ENCODE peak calls at places on chromosomes 16 and 17, in eight cellular contexts. V is NCI-H446 treated with DMSO at 0.1 percent for 48 hours; Q is dorsolateral prefrontal cortex; B is activated CD4-positive, alpha-beta T cell treated with anti-CD3 and anti-CD28 coated beads, Interleukin-2, amount 10 ng/mL, durations not matched to agents 7 days and 5 days; W is HCEC 1CT; M is pulmonary artery endothelial cell; N is head of caudate nucleus; A is NCI-H345. T is an unnamed sample.

GRCh38 chr17:33941744-33942143 is 313.3 kb upstream of the CCL2 start:
- DNase-seq in V (no peak), Q (no peak), B (no peak), W (no peak), M (no peak), N (no peak), A (no peak), T (no peak)

GRCh38 chr16:15035163-15035729 is 20.6 kb downstream of the NTAN1 start:
- DNase-seq in V (no peak), Q (no peak), B (no peak), W (no peak), M (no peak), N (no peak), A (no peak), T (no peak)

GRCh38 chr17:75240394-75241142 is 20.8 kb downstream of the GGA3 start:
- DNase-seq in V (no peak), Q (no peak), B (peak; percentile 40), W (peak; percentile 37), M (no peak), N (peak; percentile 63), A (peak; percentile 36), T (no peak)

GRCh38 chr17:29469251-29469650 is 79.1 kb downstream of the TAOK1 start:
- DNase-seq in V (no peak), Q (no peak), B (no peak), W (no peak), M (no peak), N (no peak), A (no peak), T (no peak)

GRCh38 chr17:12613566-12613965 is 52.1 kb upstream of the MYOCD start:
- DNase-seq in V (no peak), Q (no peak), B (no peak), W (peak; percentile 82), M (no peak), N (no peak), A (no peak), T (no peak)

GRCh38 chr17:73902416-73903181 is 258.4 kb upstream of the SDK2 start:
- DNase-seq in V (no peak), Q (no peak), B (no peak), W (no peak), M (no peak), N (no peak), A (peak; percentile 77), T (no peak)

GRCh38 chr17:44775136-44775837 is 16.5 kb downstream of the ADAM11 start:
- DNase-seq in V (peak; percentile 5), Q (peak; percentile 96), B (peak; percentile 98), W (peak; percentile 96), M (peak; percentile 92), N (peak; percentile 96), A (peak; percentile 99), T (peak; percentile 95)

GRCh38 chr16:82991435-82991834 is 364.7 kb downstream of the CDH13 start:
- DNase-seq in V (no peak), Q (no peak), B (no peak), W (no peak), M (no peak), N (no peak), A (no peak), T (no peak)

GRCh38 chr17:74923538-74924249 is 379 bp upstream of the OTOP2 start:
- DNase-seq in V (peak; percentile 9), Q (peak; percentile 35), B (peak; percentile 71), W (peak; percentile 3), M (no peak), N (peak; percentile 55), A (peak; percentile 56), T (peak; percentile 38)

GRCh38 chr16:8887438-8887765 is 5.3 kb downstream of the LITAFD start:
- DNase-seq in V (no peak), Q (no peak), B (no peak), W (no peak), M (no peak), N (no peak), A (no peak), T (no peak)

GRCh38 chr17:49397586-49397985 is 17.1 kb downstream of the PHB1 start:
- DNase-seq in V (no peak), Q (no peak), B (no peak), W (no peak), M (no peak), N (no peak), A (no peak), T (no peak)

GRCh38 chr17:7842380-7842949 is 8.4 kb downstream of the KDM6B start:
- DNase-seq in V (no peak), Q (no peak), B (peak; percentile 84), W (no peak), M (peak; percentile 73), N (peak; percentile 65), A (peak; percentile 56), T (peak; percentile 77)

GRCh38 chr16:14456793-14457481 is 173.1 kb downstream of the PARN start:
- DNase-seq in V (no peak), Q (no peak), B (no peak), W (no peak), M (no peak), N (no peak), A (no peak), T (no peak)

GRCh38 chr17:39754161-39754957 is 16.6 kb downstream of the GRB7 start:
- DNase-seq in V (no peak), Q (peak; percentile 67), B (peak; percentile 97), W (peak; percentile 88), M (peak; percentile 5), N (peak; percentile 90), A (peak; percentile 80), T (peak; percentile 84)

GRCh38 chr17:71970312-71970711 is 150.5 kb upstream of the SOX9 start:
- DNase-seq in V (no peak), Q (no peak), B (no peak), W (no peak), M (no peak), N (peak; percentile 22), A (no peak), T (no peak)

GRCh38 chr16:13021996-13022395 is 120.6 kb downstream of the SHISA9 start:
- DNase-seq in V (no peak), Q (no peak), B (no peak), W (no peak), M (no peak), N (no peak), A (no peak), T (no peak)

GRCh38 chr16:89315791-89316581 is 98.5 kb downstream of the ZNF778 start:
- DNase-seq in V (no peak), Q (no peak), B (peak; percentile 87), W (peak; percentile 91), M (peak; percentile 87), N (no peak), A (no peak), T (no peak)

GRCh38 chr16:2854700-2855309 is 3.2 kb downstream of the PRSS22 start:
- DNase-seq in V (no peak), Q (no peak), B (no peak), W (no peak), M (no peak), N (no peak), A (no peak), T (no peak)

GRCh38 chr17:77438241-77439204 is 297.8 kb downstream of the SEC14L1 start:
- DNase-seq in V (no peak), Q (no peak), B (no peak), W (no peak), M (no peak), N (no peak), A (no peak), T (no peak)

GRCh38 chr17:27378482-27379200 is 77.6 kb upstream of the KSR1 start:
- DNase-seq in V (no peak), Q (no peak), B (no peak), W (no peak), M (no peak), N (no peak), A (no peak), T (no peak)

GRCh38 chr17:74164446-74165045 is 38.9 kb upstream of the RPL38 start:
- DNase-seq in V (no peak), Q (peak; percentile 2), B (no peak), W (no peak), M (no peak), N (no peak), A (no peak), T (no peak)

GRCh38 chr17:72985882-72986720 is 106.4 kb downstream of the SLC39A11 start:
- DNase-seq in V (peak; percentile 38), Q (peak; percentile 76), B (peak; percentile 69), W (peak; percentile 70), M (peak; percentile 33), N (peak; percentile 81), A (peak; percentile 75), T (peak; percentile 61)

GRCh38 chr17:27038676-27039075 is 255.2 kb upstream of the WSB1 start:
- DNase-seq in V (no peak), Q (no peak), B (no peak), W (no peak), M (no peak), N (no peak), A (no peak), T (no peak)

GRCh38 chr17:79951361-79952264 is 84.1 kb downstream of the TBC1D16 start:
- DNase-seq in V (no peak), Q (peak; percentile 70), B (no peak), W (no peak), M (no peak), N (peak; percentile 77), A (no peak), T (peak; percentile 68)

GRCh38 chr16:88558457-88559442 is 11.5 kb upstream of the ZC3H18 start:
- DNase-seq in V (peak; percentile 3), Q (no peak), B (no peak), W (peak; percentile 43), M (peak; percentile 43), N (peak; percentile 54), A (peak; percentile 37), T (no peak)

GRCh38 chr16:397135-397661 is at the start of gene NME4:
- DNase-seq in V (no peak), Q (no peak), B (no peak), W (peak; percentile 23), M (no peak), N (no peak), A (no peak), T (no peak)

GRCh38 chr16:11621920-11622651 is 35.4 kb upstream of the LITAF start:
- DNase-seq in V (no peak), Q (no peak), B (peak; percentile 80), W (no peak), M (no peak), N (no peak), A (peak; percentile 45), T (no peak)

GRCh38 chr16:1612320-1613111 is at the start of gene CRAMP1:
- DNase-seq in V (no peak), Q (no peak), B (peak; percentile 13), W (peak; percentile 2), M (no peak), N (peak; percentile 8), A (no peak), T (no peak)

T was measured in hippocampal formation.